ENCODE peak calls at places on chromosomes 12 and 14, in nine cellular contexts. P is B cell; W is AG04450; V is lower leg skin; E is HL-60; R is fibroblast of pulmonary artery; N is heart right ventricle; Y is sigmoid colon; Z is activated CD8-positive, alpha-beta T cell treated with anti-CD3 and anti-CD28 coated beads for 36 hours. B is an unnamed sample.

GRCh38 chr14:76352639-76353281 is 23.2 kb upstream of the ESRRB start:
- DNase-seq in W (no peak), V (peak), R (peak), E (peak), Y (no peak), Z (peak), P (peak), N (peak), B (peak)

GRCh38 chr12:116157845-116158267 is 119.6 kb downstream of the MED13L start:
- DNase-seq in Z (no peak), E (no peak), P (no peak), W (no peak), Y (no peak), V (no peak), N (no peak), R (no peak), B (no peak)

GRCh38 chr12:53999596-54000104 is 311 bp upstream of the HOXC9 start:
- DNase-seq in E (no peak), Z (peak), P (no peak), Y (no peak), N (no peak), R (peak), W (no peak), V (peak), B (no peak)

GRCh38 chr14:90548455-90548854 is 151.6 kb downstream of the CALM1 start:
- DNase-seq in Y (no peak), N (no peak), R (no peak), W (no peak), V (no peak), E (no peak), Z (no peak), P (no peak), B (no peak)

GRCh38 chr12:46342562-46343033 is 30.0 kb downstream of the SLC38A2 start:
- DNase-seq in W (no peak), N (no peak), Z (peak), V (no peak), Y (no peak), E (no peak), P (no peak), R (peak), B (peak)

GRCh38 chr12:65657635-65658034 is 166.6 kb upstream of the HMGA2 start:
- DNase-seq in Y (no peak), W (no peak), V (no peak), R (no peak), N (no peak), P (no peak), E (no peak), Z (no peak), B (no peak)

GRCh38 chr14:86865934-86866333 is 1127.0 kb downstream of the GALC start:
- DNase-seq in E (no peak), P (no peak), Z (no peak), R (peak), W (no peak), N (no peak), Y (no peak), V (no peak), B (no peak)

GRCh38 chr14:95313707-95314106 is 6.0 kb downstream of the CLMN start:
- DNase-seq in P (no peak), E (peak), Y (peak), R (peak), N (peak), W (no peak), V (peak), Z (no peak), B (peak)

GRCh38 chr12:4604684-4605193 is 42.7 kb downstream of the DYRK4 start:
- DNase-seq in R (peak), P (peak), W (peak), Y (peak), E (peak), N (peak), V (peak), Z (peak), B (peak)

GRCh38 chr12:33439587-33440011 is at the start of gene SYT10:
- DNase-seq in P (no peak), N (no peak), Y (no peak), E (no peak), W (no peak), R (peak), Z (no peak), V (no peak), B (no peak)

GRCh38 chr12:116455540-116456306 is 103.5 kb upstream of the MAP1LC3B2 start:
- DNase-seq in E (no peak), R (peak), Z (no peak), Y (peak), V (peak), N (peak), W (peak), P (no peak), B (peak)

GRCh38 chr14:57871487-57872080 is 5.7 kb upstream of the SLC35F4 start:
- DNase-seq in E (no peak), Z (peak), V (no peak), N (no peak), W (peak), R (peak), P (no peak), Y (no peak), B (no peak)

GRCh38 chr12:121789800-121790748 is 3.4 kb downstream of the RHOF start:
- DNase-seq in Z (peak), N (peak), E (no peak), R (no peak), V (no peak), P (peak), Y (peak), W (no peak), B (no peak)

GRCh38 chr14:60327447-60328331 is 78.7 kb downstream of the PPM1A start:
- DNase-seq in N (peak), P (peak), Y (no peak), E (no peak), V (no peak), R (peak), W (no peak), Z (peak), B (peak)

GRCh38 chr14:60999536-60999935 is 18.5 kb downstream of the SLC38A6 start:
- DNase-seq in W (no peak), R (no peak), V (no peak), Y (no peak), N (no peak), E (no peak), P (no peak), Z (no peak), B (no peak)

GRCh38 chr14:55512421-55512820 is 67.6 kb upstream of the KTN1 start:
- DNase-seq in N (no peak), R (peak), W (no peak), Z (no peak), E (no peak), V (no peak), P (no peak), Y (no peak), B (no peak)

GRCh38 chr12:112962561-112962960 is 15.8 kb upstream of the OAS2 start:
- DNase-seq in P (no peak), E (no peak), W (no peak), N (no peak), Y (no peak), R (no peak), Z (no peak), V (no peak), B (no peak)

GRCh38 chr14:99768381-99768780 is 24.8 kb upstream of the EML1 start:
- DNase-seq in Y (peak), N (no peak), Z (no peak), R (peak), V (no peak), E (no peak), W (no peak), P (no peak), B (no peak)

DNA sequence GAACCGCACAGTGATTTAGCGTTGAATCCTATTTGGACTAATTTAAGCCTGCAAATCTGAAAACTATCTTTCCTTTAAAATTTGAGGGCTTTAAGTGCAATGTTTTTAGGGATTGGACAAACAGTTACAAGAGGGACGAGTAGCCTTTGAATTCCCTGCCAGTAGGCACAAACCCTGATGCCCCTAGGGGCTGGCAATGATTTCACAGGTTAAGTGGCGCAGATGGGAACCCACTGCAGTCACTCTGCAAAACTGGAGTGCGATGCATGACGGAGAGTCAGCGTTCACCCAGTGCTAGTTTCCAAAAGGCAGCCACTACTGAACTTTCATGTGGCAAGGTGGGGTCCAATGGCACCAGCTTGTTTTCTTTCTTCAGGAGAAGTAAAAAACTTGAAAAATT is 99.4 kb upstream of the FRMD6 start:
- DNase-seq in Y (no peak), R (no peak), P (no peak), N (no peak), Z (no peak), E (no peak), V (no peak), W (no peak), B (no peak)
- TF ChIP-seq CTCF in Y (no peak), R (peak), P (no peak), N (no peak), Z (no peak), E (no peak), V (no peak), W (peak), B (no peak)

GRCh38 chr14:22393796-22394195 is 195.2 kb downstream of the DAD1 start:
- DNase-seq in P (no peak), V (no peak), R (no peak), E (no peak), W (no peak), Y (no peak), N (no peak), Z (no peak), B (no peak)

GRCh38 chr14:22394616-22395015 is 194.4 kb downstream of the DAD1 start:
- DNase-seq in W (no peak), Z (no peak), E (no peak), P (no peak), N (no peak), R (no peak), V (no peak), Y (no peak), B (no peak)

GRCh38 chr14:22390195-22390594 is 198.8 kb downstream of the DAD1 start:
- DNase-seq in Z (no peak), N (no peak), P (no peak), V (no peak), E (no peak), W (no peak), Y (no peak), R (no peak), B (no peak)

GRCh38 chr14:22390824-22391461 is 198.1 kb downstream of the DAD1 start:
- DNase-seq in E (no peak), Y (no peak), V (no peak), Z (no peak), R (no peak), W (no peak), N (no peak), P (no peak), B (no peak)

GRCh38 chr14:22391908-22392307 is 197.1 kb downstream of the DAD1 start:
- DNase-seq in Z (no peak), V (no peak), E (peak), P (peak), N (peak), W (peak), Y (peak), R (peak), B (peak)
- TF ChIP-seq CTCF in Z (no peak), V (no peak), E (peak), P (peak), N (peak), W (peak), Y (peak), R (peak), B (peak)

DNA sequence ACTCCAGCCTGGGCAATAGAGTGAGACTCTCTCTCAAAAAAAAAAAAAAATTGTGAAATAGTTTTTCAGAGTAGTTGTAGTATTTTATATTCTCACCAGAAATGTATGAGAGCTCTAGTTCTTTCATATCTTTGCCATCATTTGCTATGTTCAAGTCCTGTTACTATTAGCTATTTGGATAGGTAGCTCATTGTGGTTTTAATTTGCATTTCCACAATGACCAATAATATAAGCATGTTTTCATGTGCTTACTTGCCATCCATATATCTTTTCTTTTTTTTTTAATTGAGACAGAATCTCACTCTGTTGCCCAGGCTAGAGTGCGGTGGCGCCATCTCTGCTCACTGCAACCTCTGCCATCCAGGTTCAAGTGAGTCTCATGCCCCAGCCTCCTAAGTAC is 8.4 kb upstream of the RIPK3 start:
- DNase-seq in N (no peak), V (no peak), P (no peak), Y (no peak), R (no peak), W (no peak), Z (no peak), E (no peak), B (no peak)
- TF ChIP-seq CTCF in N (no peak), V (no peak), P (no peak), Y (no peak), R (no peak), W (no peak), Z (no peak), E (no peak), B (no peak)

GRCh38 chr12:79692249-79692619 is 1.5 kb upstream of the PAWR start:
- DNase-seq in Y (no peak), W (no peak), P (no peak), E (no peak), N (no peak), Z (no peak), R (no peak), V (no peak), B (no peak)

GRCh38 chr12:79691299-79692248 is 810 bp upstream of the PAWR start:
- DNase-seq in E (no peak), N (no peak), W (peak), V (peak), P (peak), R (peak), Z (peak), Y (no peak), B (no peak)

GRCh38 chr12:79689477-79690155 is 1.1 kb downstream of the PAWR start:
- DNase-seq in Z (peak), V (peak), W (no peak), R (peak), P (peak), N (peak), E (no peak), Y (no peak), B (peak)

GRCh38 chr12:79690156-79690605 is 583 bp downstream of the PAWR start:
- DNase-seq in V (no peak), W (no peak), R (no peak), E (no peak), N (no peak), Z (no peak), P (no peak), Y (no peak), B (peak)

DNA sequence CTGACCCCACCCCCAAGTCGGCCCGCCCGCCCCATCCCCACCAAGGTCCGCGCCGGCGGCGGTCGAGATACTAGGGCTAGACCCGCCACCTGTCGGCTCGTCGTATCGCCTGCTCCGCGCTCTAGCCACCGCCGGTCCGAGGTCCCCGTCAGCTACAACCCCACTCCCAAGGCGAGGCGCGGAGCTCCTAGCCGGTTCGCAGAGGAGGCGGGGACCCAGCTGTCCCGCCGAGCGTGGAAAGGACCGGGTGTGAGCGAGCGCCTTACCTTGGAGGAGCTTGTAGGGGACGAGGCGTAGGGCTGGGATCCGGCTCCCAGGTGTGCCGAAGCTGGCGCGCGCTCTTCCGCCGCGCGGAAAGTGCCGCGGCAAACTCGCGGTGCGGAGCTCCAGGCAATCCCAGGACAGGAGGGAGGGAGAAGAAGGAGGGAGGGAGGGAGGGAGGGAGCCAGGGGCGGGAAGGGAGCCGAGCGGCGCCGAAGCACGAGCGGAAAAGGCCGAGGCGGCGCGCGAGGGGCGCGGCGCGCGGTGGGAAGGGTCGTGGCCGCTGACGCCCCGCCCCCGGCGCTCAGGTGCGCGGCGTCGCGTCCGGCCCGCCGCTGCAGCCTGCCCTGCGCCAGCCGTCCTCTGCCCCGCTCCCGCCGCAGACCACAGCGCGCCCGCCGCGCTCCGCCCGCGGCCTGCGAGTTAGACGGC is at the start of gene PAWR:
- DNase-seq in V (peak), W (no peak), Z (peak), P (peak), R (peak), E (no peak), N (peak), Y (peak), B (peak)
- TF ChIP-seq CTCF in V (no peak), W (peak), Z (no peak), P (no peak), R (no peak), E (no peak), N (no peak), Y (peak), B (peak)